ENCODE peak calls at places on chromosomes 13 and 19, in four cellular contexts. A is esophagus squamous epithelium, C is osteoblast, T is neural progenitor cell. I is an unnamed sample.

GRCh38 chr19:56670961-56671612 is 470 bp downstream of the ZNF835 start:
- DNase-seq in A (no peak), C (no peak), T (no peak), I (no peak)

GRCh38 chr13:41007359-41008118 is 11.6 kb downstream of the ELF1 start:
- DNase-seq in A (no peak), C (no peak), T (peak; percentile 34), I (no peak)

GRCh38 chr19:56720281-56720680 is 48.7 kb upstream of the ZNF835 start:
- DNase-seq in A (no peak), C (no peak), T (no peak), I (no peak)

GRCh38 chr13:37747071-37747612 is 122.4 kb downstream of the TRPC4 start:
- DNase-seq in A (no peak), C (peak; percentile 31), T (no peak), I (peak; percentile 88)

GRCh38 chr13:69234171-69234570 is 873.5 kb upstream of the ATXN8OS start:
- DNase-seq in A (no peak), C (no peak), T (no peak), I (no peak)

GRCh38 chr19:48636859-48637448 is at the start of gene DBP:
- DNase-seq in A (peak; percentile 93), C (peak; percentile 92), T (no peak), I (no peak)

GRCh38 chr19:18425515-18426415 is 6.6 kb downstream of the SSBP4 start:
- DNase-seq in A (no peak), C (peak; percentile 100), T (no peak), I (peak; percentile 59)

GRCh38 chr19:47765522-47766358 is 12.8 kb upstream of the SELENOW start:
- DNase-seq in A (no peak), C (peak; percentile 91), T (peak; percentile 78), I (peak; percentile 56)

GRCh38 chr13:46778879-46779278 is 18.1 kb downstream of the ESD start:
- DNase-seq in A (no peak), C (no peak), T (no peak), I (no peak)

GRCh38 chr19:53870485-53870844 is 2.8 kb downstream of the MYADM start:
- DNase-seq in A (no peak), C (peak; percentile 65), T (peak; percentile 63), I (peak; percentile 23)
- H3K4me3 ChIP-seq in A (peak overlapping the region; percentile 84), C (peak overlapping the region; percentile 39), T (peak overlapping the region; percentile 72), I (peak overlapping the region; percentile 34)

GRCh38 chr13:112618501-112618900 is 30.5 kb upstream of the TUBGCP3 start:
- DNase-seq in A (no peak), C (no peak), T (no peak), I (no peak)

GRCh38 chr13:112619730-112620639 is 32.0 kb upstream of the TUBGCP3 start:
- DNase-seq in A (no peak), C (no peak), T (peak; percentile 93), I (peak; percentile 14)

GRCh38 chr13:112616586-112617381 is 28.8 kb upstream of the TUBGCP3 start:
- DNase-seq in A (no peak), C (no peak), T (peak; percentile 65), I (peak; percentile 59)

GRCh38 chr13:112615391-112615790 is 27.4 kb upstream of the TUBGCP3 start:
- DNase-seq in A (no peak), C (no peak), T (no peak), I (no peak)

GRCh38 chr13:112617754-112618375 is 29.9 kb upstream of the TUBGCP3 start:
- DNase-seq in A (no peak), C (no peak), T (no peak), I (no peak)
- TF ChIP-seq CTCF in A (no peak), C (no peak), T (no peak), I (no peak)

DNA sequence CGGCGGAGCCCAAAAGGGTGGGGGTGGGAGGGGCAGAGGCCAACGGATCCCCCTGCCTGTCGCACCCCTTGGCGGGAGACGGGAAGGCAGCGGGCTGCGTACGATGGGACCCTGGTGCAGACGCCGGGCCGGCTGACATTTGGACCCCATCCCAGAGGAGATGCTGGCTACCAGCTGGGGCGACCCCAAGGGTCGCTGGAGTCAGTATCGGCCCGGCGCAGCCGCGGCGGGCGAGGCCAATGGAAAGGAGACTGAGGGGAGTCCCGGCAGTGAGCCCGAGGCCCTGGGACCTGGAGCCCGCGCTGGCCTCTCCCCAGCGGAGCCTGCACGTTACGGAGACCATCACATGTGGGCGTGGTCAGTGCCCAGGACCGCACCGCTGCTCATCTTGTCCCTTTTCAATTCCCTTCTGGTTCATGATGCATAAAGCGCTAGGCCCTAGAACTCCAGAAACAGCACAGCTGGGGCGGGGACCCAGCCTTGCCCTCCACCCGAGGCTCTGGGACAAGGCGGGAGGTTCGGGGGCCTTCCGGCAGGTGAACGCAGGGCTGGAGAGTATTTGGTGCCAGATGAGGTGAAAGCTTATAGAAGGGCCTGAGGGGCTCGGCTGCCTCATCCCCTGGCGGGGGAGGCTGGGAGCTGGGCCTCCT is 8.0 kb downstream of the C19orf25 start:
- DNase-seq in A (no peak), C (peak; percentile 97), T (peak; percentile 92), I (peak; percentile 16)
- H3K4me3 ChIP-seq in A (peak overlapping the region; percentile 21), C (no peak overlapping the region), T (peak overlapping the region; percentile 45), I (peak overlapping the region; percentile 49)

DNA sequence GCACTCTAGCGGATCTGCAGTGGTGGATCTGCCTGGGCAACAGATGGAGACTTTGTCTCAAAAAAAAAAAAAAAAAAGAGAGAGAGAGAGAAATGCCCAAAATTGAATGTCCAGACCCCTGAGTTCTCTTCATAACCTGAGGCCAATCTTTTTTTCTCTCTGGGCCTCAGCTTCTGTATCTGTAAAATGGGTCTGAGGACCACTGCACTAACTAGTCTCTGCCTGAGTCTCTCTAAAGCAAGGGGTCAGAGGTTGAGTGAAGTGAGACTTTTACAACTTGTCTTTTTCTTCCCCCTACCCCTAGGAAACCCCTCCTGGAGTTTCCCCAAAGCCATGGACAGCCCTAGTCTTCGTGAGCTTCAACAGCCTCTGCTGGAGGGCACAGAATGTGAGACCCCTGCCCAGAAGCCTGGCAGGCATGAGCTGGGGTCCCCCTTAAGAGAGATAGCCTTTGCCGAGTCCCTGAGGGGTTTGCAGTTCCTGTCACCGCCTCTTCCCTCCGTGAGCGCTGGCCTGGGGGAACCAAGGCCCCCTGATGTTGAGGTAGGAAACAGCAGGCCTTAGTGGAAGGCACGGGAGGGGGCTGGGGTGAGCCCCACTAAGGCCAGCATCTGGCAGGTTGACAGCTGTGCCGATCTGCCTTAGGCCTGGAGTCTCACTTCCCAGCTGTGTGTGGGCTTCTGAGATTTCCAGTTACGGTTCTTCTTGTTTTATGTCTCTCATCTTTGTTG is 1.8 kb downstream of the TMEM91 start:
- DNase-seq in A (no peak), C (no peak), T (peak; percentile 65), I (peak; percentile 48)
- TF ChIP-seq CTCF in A (no peak), C (no peak), T (peak; percentile 47), I (peak; percentile 36)

DNA sequence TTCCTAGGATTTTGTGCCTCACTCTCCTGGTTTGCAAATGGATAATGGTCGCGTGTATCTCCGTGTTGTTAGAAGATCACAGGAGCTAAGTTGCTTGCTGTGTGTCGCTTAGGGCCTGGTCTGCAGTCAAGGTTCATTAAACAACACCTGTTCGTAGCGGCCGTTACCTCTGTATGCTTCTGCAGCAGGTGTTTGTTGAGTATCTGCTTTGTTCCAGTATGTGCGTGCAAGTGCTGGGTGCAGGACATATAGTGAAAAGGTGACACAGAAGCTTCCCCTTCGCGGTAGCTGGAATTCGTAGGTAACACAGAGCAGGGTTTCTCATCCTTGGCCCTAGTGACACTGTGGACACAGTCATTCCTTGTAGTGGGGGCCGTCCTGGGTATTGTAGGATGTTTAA is 5.4 kb downstream of the MED25 start:
- DNase-seq in A (no peak), C (peak; percentile 26), T (no peak), I (no peak)
- H3K4me3 ChIP-seq in A (no peak overlapping the region), C (no peak overlapping the region), T (no peak overlapping the region), I (no peak overlapping the region)

GRCh38 chr19:40529093-40529954 is 47.3 kb upstream of the SHKBP1 start:
- DNase-seq in A (no peak), C (peak; percentile 100), T (peak; percentile 95), I (peak; percentile 72)

GRCh38 chr19:40534148-40534547 is 42.5 kb upstream of the SHKBP1 start:
- DNase-seq in A (no peak), C (peak; percentile 13), T (no peak), I (no peak)

GRCh38 chr19:40528533-40529092 is 48.1 kb upstream of the SHKBP1 start:
- DNase-seq in A (no peak), C (peak; percentile 13), T (no peak), I (no peak)

GRCh38 chr19:40530091-40530901 is 46.4 kb upstream of the SHKBP1 start:
- DNase-seq in A (no peak), C (peak; percentile 91), T (peak; percentile 89), I (no peak)

GRCh38 chr19:40533508-40533907 is 43.2 kb upstream of the SHKBP1 start:
- DNase-seq in A (no peak), C (peak; percentile 87), T (no peak), I (no peak)
- TF ChIP-seq CTCF in A (no peak), C (peak; percentile 38), T (peak; percentile 25), I (peak; percentile 35)

DNA sequence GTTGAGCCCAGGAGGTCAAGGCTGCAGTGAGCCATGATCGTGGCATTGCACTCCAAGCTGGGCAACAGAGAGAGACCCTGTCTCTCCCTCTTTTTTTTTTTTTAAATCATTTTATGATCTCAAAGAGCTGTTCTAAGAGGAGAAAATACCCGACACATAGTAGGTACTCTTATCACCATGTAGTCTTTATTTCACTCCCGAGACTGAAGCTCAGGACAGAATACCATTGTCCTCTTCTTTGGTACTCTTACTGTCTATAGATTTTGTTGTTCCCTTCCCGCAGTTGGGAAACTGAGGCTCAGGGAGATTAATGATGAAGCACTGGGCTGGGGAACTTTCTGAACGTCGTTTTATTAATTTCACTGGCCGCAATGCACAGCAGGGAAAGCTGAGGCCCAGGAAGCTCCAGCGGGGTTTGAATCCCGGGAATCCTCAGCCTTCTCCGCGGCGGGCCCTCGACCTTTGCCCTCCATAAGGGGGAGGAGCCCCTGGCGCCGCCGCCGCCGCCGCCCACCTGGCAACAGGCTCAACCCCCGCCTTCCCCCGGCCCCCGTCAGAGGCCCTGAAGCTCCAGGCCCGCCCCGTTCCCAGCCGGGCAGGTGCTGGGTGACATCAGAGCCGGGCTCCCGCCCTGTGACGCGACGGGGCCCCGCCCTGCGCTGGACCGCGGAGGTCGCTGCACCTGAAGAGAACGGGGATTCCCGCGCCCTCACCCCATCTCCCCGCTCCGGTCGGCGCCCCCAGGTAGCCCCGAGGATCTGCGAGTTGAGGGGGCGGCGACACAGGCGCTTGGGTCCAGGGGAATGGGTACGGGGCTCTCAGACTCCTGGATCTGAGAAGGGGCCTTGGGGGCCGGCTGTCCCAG is 1.6 kb downstream of the MYH14 start:
- DNase-seq in A (no peak), C (peak; percentile 80), T (peak; percentile 93), I (no peak)
- H3K4me3 ChIP-seq in A (peak overlapping the region; percentile 49), C (no peak overlapping the region), T (peak overlapping the region; percentile 59), I (no peak overlapping the region)

GRCh38 chr19:44855606-44856005 is 9.5 kb downstream of the NECTIN2 start:
- DNase-seq in A (no peak), C (no peak), T (no peak), I (no peak)

GRCh38 chr19:44857837-44858236 is 11.7 kb downstream of the NECTIN2 start:
- DNase-seq in A (no peak), C (no peak), T (no peak), I (no peak)

GRCh38 chr19:44850641-44851109 is 4.6 kb downstream of the NECTIN2 start:
- DNase-seq in A (no peak), C (no peak), T (no peak), I (no peak)

GRCh38 chr19:44851427-44851826 is 5.3 kb downstream of the NECTIN2 start:
- DNase-seq in A (no peak), C (no peak), T (no peak), I (no peak)

GRCh38 chr19:44856438-44857083 is 10.5 kb downstream of the NECTIN2 start:
- DNase-seq in A (no peak), C (no peak), T (no peak), I (no peak)
- TF ChIP-seq CTCF in A (no peak), C (no peak), T (no peak), I (no peak)